ENCODE peak calls at places on chromosomes 16 and 17, in eight cellular contexts. M is mucosa of descending colon; S is bronchial epithelial cell; G is fibroblast of mammary gland; A is CD8-positive, alpha-beta T cell; Z is fibroblast of pulmonary artery; X is A549; T is choroid plexus epithelial cell. K is an unnamed sample.

GRCh38 chr17:27155866-27156265 is 138.0 kb upstream of the WSB1 start:
- DNase-seq in M (peak), S (no peak), G (no peak), A (no peak), Z (no peak), X (no peak), T (no peak), K (no peak)

GRCh38 chr17:78323821-78324390 is 36.0 kb downstream of the SOCS3 start:
- DNase-seq in M (no peak), S (no peak), G (no peak), A (no peak), Z (no peak), X (no peak), T (no peak), K (no peak)

GRCh38 chr16:55349867-55350266 is 25.9 kb downstream of the IRX6 start:
- DNase-seq in M (no peak), S (no peak), G (peak), A (no peak), Z (no peak), X (no peak), T (no peak), K (no peak)

GRCh38 chr17:27293359-27293897 is 486 bp upstream of the WSB1 start:
- DNase-seq in M (peak), S (no peak), G (no peak), A (no peak), Z (no peak), X (no peak), T (no peak), K (no peak)

GRCh38 chr16:29860218-29860617 is 2.8 kb downstream of the CDIPT start:
- DNase-seq in M (no peak), S (no peak), G (no peak), A (no peak), Z (no peak), X (no peak), T (no peak), K (no peak)

GRCh38 chr17:43367588-43368242 is 31.1 kb upstream of the ARL4D start:
- DNase-seq in M (no peak), S (peak), G (peak), A (no peak), Z (peak), X (peak), T (peak), K (peak)

GRCh38 chr17:51119415-51120356 is 982 bp downstream of the SPAG9 start:
- DNase-seq in M (peak), S (peak), G (peak), A (peak), Z (peak), X (peak), T (peak), K (peak)

GRCh38 chr16:15988268-15989013 is 39.0 kb downstream of the ABCC1 start:
- DNase-seq in M (no peak), S (no peak), G (no peak), A (no peak), Z (peak), X (no peak), T (no peak), K (peak)

GRCh38 chr17:76397687-76398522 is 13.5 kb downstream of the SPHK1 start:
- DNase-seq in M (peak), S (peak), G (peak), A (peak), Z (peak), X (peak), T (peak), K (peak)

GRCh38 chr17:44069974-44070454 is 521 bp upstream of the G6PC3 start:
- DNase-seq in M (no peak), S (no peak), G (peak), A (no peak), Z (peak), X (peak), T (peak), K (peak)

GRCh38 chr16:3690991-3691720 is 26.2 kb downstream of the TRAP1 start:
- DNase-seq in M (no peak), S (no peak), G (peak), A (no peak), Z (no peak), X (no peak), T (peak), K (peak)

GRCh38 chr16:68528686-68529379 is 10.3 kb upstream of the ZFP90 start:
- DNase-seq in M (peak), S (peak), G (peak), A (peak), Z (peak), X (peak), T (peak), K (peak)

GRCh38 chr17:62627904-62628603 is 584 bp downstream of the MRC2 start:
- DNase-seq in M (no peak), S (no peak), G (peak), A (peak), Z (peak), X (peak), T (peak), K (peak)

GRCh38 chr17:55285340-55286301 is 20.9 kb downstream of the HLF start:
- DNase-seq in M (peak), S (peak), G (peak), A (no peak), Z (peak), X (no peak), T (peak), K (peak)

GRCh38 chr17:82599674-82600661 is 48.3 kb downstream of the WDR45B start:
- DNase-seq in M (no peak), S (no peak), G (no peak), A (no peak), Z (no peak), X (no peak), T (no peak), K (no peak)

GRCh38 chr16:57192720-57193486 is 6.8 kb downstream of the RSPRY1 start:
- DNase-seq in M (no peak), S (no peak), G (peak), A (no peak), Z (peak), X (no peak), T (peak), K (peak)

GRCh38 chr17:40113961-40114272 is 7.9 kb upstream of the MSL1 start:
- DNase-seq in M (no peak), S (no peak), G (no peak), A (no peak), Z (peak), X (no peak), T (peak), K (no peak)

GRCh38 chr17:77186141-77186604 is 45.4 kb downstream of the SEC14L1 start:
- DNase-seq in M (no peak), S (no peak), G (no peak), A (no peak), Z (no peak), X (no peak), T (no peak), K (no peak)

GRCh38 chr17:52106638-52107261 is 51.8 kb downstream of the CA10 start:
- DNase-seq in M (no peak), S (peak), G (peak), A (peak), Z (peak), X (peak), T (peak), K (peak)

GRCh38 chr16:27281285-27281684 is 12.7 kb upstream of the NSMCE1 start:
- DNase-seq in M (no peak), S (no peak), G (no peak), A (no peak), Z (no peak), X (no peak), T (no peak), K (no peak)

GRCh38 chr17:55264640-55265298 is at the start of gene HLF:
- DNase-seq in M (peak), S (peak), G (peak), A (peak), Z (peak), X (peak), T (peak), K (peak)

GRCh38 chr16:8863594-8864424 is 5.0 kb downstream of the CARHSP1 start:
- DNase-seq in M (peak), S (peak), G (peak), A (no peak), Z (no peak), X (no peak), T (no peak), K (no peak)

GRCh38 chr17:70848785-70849184 is 679.5 kb downstream of the KCNJ2 start:
- DNase-seq in M (no peak), S (peak), G (peak), A (no peak), Z (peak), X (no peak), T (peak), K (peak)

GRCh38 chr17:72691601-72692000 is 400.9 kb downstream of the SLC39A11 start:
- DNase-seq in M (no peak), S (peak), G (peak), A (no peak), Z (no peak), X (no peak), T (no peak), K (peak)

GRCh38 chr16:3444032-3444388 is 530 bp downstream of the NAA60 start:
- DNase-seq in M (no peak), S (peak), G (peak), A (no peak), Z (peak), X (no peak), T (peak), K (peak)

GRCh38 chr17:5000237-5000639 is 2.5 kb downstream of the KIF1C start:
- DNase-seq in M (no peak), S (no peak), G (peak), A (no peak), Z (peak), X (no peak), T (no peak), K (no peak)

GRCh38 chr16:27726621-27727275 is 176.8 kb downstream of the KATNIP start:
- DNase-seq in M (no peak), S (no peak), G (peak), A (no peak), Z (peak), X (no peak), T (peak), K (peak)

GRCh38 chr17:39573447-39574298 is 34.0 kb downstream of the NEUROD2 start:
- DNase-seq in M (peak), S (peak), G (peak), A (no peak), Z (peak), X (peak), T (peak), K (peak)

GRCh38 chr16:90020838-90021382 is 1.7 kb upstream of the DBNDD1 start:
- DNase-seq in M (no peak), S (no peak), G (no peak), A (no peak), Z (peak), X (no peak), T (peak), K (peak)

GRCh38 chr17:82302498-82302963 is 14.9 kb downstream of the CD7 start:
- DNase-seq in M (no peak), S (no peak), G (no peak), A (no peak), Z (no peak), X (no peak), T (no peak), K (no peak)

GRCh38 chr17:20242271-20242670 is 225.1 kb downstream of the LGALS9B start:
- DNase-seq in M (no peak), S (no peak), G (no peak), A (no peak), Z (no peak), X (no peak), T (no peak), K (no peak)

GRCh38 chr17:58276423-58276822 is 4.3 kb downstream of the MPO start:
- DNase-seq in M (no peak), S (no peak), G (no peak), A (no peak), Z (no peak), X (no peak), T (no peak), K (no peak)

GRCh38 chr16:56848955-56849689 is 15.9 kb upstream of the SLC12A3 start:
- DNase-seq in M (no peak), S (peak), G (peak), A (no peak), Z (peak), X (no peak), T (peak), K (peak)

GRCh38 chr16:16992986-16993783 is 477.6 kb downstream of the XYLT1 start:
- DNase-seq in M (no peak), S (no peak), G (no peak), A (no peak), Z (no peak), X (no peak), T (no peak), K (no peak)

GRCh38 chr16:89495121-89495520 is 4.8 kb upstream of the ANKRD11 start:
- DNase-seq in M (no peak), S (no peak), G (peak), A (no peak), Z (peak), X (no peak), T (peak), K (peak)

GRCh38 chr17:33560165-33560564 is 267.1 kb upstream of the ASIC2 start:
- DNase-seq in M (no peak), S (peak), G (peak), A (no peak), Z (peak), X (no peak), T (peak), K (peak)

GRCh38 chr17:81832608-81833159 is 407 bp downstream of the MCRIP1 start:
- DNase-seq in M (peak), S (no peak), G (peak), A (no peak), Z (no peak), X (no peak), T (no peak), K (peak)

GRCh38 chr17:59454633-59455105 is 110.7 kb upstream of the DHX40 start:
- DNase-seq in M (no peak), S (peak), G (peak), A (no peak), Z (no peak), X (no peak), T (no peak), K (no peak)

GRCh38 chr17:76690596-76691280 is 20.0 kb downstream of the MXRA7 start:
- DNase-seq in M (peak), S (no peak), G (peak), A (no peak), Z (no peak), X (no peak), T (no peak), K (peak)

GRCh38 chr17:75365009-75365930 is 40.2 kb downstream of the GRB2 start:
- DNase-seq in M (no peak), S (no peak), G (no peak), A (no peak), Z (no peak), X (no peak), T (no peak), K (no peak)

DNA sequence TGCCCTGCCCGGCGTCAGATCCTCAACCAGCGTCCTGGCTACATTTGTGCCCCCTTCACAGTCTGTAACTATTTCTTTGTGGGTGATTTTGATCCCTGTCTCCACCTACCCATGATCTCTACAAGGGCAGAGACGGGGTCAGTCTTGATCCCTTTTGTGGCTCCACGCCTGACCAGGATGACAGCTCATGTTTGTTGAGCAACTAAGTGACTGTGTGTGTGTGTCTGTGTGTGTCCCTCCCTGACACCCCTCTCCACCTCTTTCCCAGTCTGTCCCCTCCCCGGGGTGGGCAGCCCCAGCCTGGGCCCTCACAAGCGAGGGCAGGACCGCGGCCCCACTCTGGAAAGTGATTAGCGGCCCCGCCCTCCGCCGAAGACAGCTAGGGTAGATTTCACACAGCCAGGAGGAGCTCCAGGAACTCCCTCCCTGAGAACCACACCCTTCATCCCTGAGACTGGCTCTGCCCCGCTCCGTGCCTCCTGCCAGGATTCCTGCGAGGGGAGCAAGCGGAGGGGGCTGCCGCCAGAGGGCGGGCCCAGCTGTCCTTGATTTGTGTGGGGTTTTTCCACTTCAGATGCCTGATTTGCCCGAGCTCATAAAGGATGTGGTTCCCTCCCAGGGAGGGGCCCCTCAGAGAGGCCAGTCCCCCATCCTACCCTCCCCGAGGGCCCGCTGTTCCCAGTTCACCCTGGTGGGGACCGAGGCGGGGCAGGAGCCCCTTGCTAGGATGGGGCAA is 5.3 kb upstream of the HS3ST6 start:
- DNase-seq in M (peak), S (no peak), G (peak), A (no peak), Z (peak), X (peak), T (peak), K (peak)
- TF ChIP-seq CTCF in M (no peak), S (peak), G (peak), A (peak), Z (peak), X (peak), T (peak), K (peak)

GRCh38 chr17:8916470-8916869 is 49.0 kb upstream of the PIK3R6 start:
- DNase-seq in M (no peak), S (no peak), G (peak), A (no peak), Z (no peak), X (no peak), T (no peak), K (no peak)
- H3K4me3 ChIP-seq in M (no peak), S (no peak), G (no peak), A (no peak), Z (no peak), X (no peak), T (no peak), K (no peak)

DNA sequence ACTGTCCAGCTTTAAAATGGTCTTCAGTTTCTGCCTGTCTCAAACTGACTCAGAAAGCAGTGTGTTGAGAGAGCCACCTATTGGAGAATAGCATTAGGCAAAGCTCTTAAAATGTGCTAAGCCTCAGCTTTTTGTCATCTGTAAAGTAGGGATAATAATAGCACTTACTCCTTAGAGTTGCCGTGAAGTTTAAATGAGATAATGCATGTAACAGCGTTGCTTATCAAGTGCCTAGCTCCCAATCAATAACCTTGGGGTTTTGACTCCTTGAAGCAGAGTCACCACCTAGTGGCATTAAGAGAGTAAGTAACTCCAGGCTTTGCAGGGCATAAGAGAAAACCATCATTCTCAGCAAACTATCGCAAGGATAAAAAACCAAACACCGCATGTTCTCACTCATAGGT is 163.3 kb downstream of the HS3ST2 start:
- DNase-seq in M (no peak), S (peak), G (peak), A (no peak), Z (no peak), X (no peak), T (no peak), K (no peak)
- TF ChIP-seq CTCF in M (no peak), S (peak), G (peak), A (no peak), Z (peak), X (peak), T (no peak), K (peak)

GRCh38 chr17:30236807-30237206 is 1.3 kb upstream of the SLC6A4 start:
- DNase-seq in M (no peak), S (peak), G (peak), A (no peak), Z (peak), X (peak), T (peak), K (peak)

GRCh38 chr17:30234954-30235353 is 543 bp downstream of the SLC6A4 start:
- DNase-seq in M (no peak), S (no peak), G (no peak), A (no peak), Z (no peak), X (no peak), T (no peak), K (no peak)

GRCh38 chr17:30234296-30234695 is 1.2 kb downstream of the SLC6A4 start:
- DNase-seq in M (no peak), S (no peak), G (no peak), A (no peak), Z (no peak), X (no peak), T (no peak), K (no peak)

GRCh38 chr17:30236297-30236624 is 764 bp upstream of the SLC6A4 start:
- DNase-seq in M (no peak), S (no peak), G (no peak), A (no peak), Z (no peak), X (no peak), T (no peak), K (no peak)

DNA sequence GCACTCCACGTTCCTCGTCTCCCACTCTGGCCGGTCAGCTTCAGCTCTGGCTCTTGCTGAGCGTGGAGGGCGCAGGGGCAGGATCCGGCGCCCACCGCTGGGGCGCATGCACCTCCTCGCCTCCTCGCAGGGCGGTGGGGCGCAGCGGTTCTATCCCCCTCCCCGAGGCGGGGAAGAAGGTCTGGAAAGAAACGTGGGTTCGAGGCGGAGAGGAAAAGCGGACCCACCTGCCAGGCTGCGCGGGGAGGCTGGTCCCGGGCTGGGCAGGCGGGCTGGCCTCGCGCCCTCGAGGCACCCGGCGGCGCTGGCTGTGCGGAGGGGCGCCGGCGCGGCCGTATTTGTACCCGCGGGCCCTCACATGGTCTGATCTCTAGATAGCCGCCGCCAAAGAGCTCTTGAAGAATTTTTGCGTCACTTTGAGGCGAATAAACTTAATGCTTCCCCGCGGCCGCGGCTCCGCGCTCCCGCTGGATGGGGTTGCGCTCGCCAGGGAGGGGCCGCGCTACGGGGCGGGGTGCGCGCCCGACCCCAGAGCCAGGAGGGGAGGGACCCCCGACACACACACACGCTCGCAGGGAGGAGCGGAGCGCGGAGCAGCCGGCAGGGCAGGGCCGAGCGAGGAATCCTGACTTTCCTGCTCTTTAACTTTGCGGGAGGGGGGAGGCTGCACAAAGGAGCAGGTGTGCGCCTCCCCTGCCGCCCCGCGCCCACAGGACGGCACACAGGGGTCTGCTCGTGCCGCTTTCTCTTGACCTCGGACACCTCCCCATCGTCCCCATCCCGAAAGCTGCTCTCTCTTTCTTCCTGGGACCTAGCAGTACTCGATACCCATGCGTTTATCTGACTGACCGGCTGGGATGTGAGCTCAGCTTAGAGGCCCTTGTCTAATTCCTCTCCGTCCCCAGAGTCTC is at the start of gene SLC6A4:
- DNase-seq in M (no peak), S (no peak), G (no peak), A (no peak), Z (peak), X (peak), T (no peak), K (no peak)
- H3K4me3 ChIP-seq in M (no peak), S (peak), G (peak), A (peak), Z (peak), X (peak), T (peak), K (peak)

GRCh38 chr17:57106107-57106835 is 21.2 kb downstream of the AKAP1 start:
- DNase-seq in M (no peak), S (no peak), G (no peak), A (no peak), Z (no peak), X (no peak), T (no peak), K (no peak)
- TF ChIP-seq CTCF in M (peak), S (peak), G (peak), A (no peak), Z (peak), X (peak), T (peak), K (peak)

K was measured in cardiac fibroblast.